ENCODE peak calls at places on chromosomes 4 and X, in five cellular contexts. K is A549, Q is HepG2, W is K562, M is GM12878. F is an unnamed sample.

GRCh38 chrX:2351999-2352995 is 148.5 kb downstream of the DHRSX start:
- DNase-seq in K (peak; percentile 70), Q (no peak), W (peak; percentile 78), M (no peak), F (no peak)

GRCh38 chrX:134172588-134173259 is 64.3 kb upstream of the CCDC160 start:
- DNase-seq in K (peak; percentile 1), Q (no peak), W (no peak), M (no peak), F (no peak)

GRCh38 chrX:40092808-40093435 is 4.8 kb downstream of the BCOR start:
- DNase-seq in K (no peak), Q (no peak), W (no peak), M (no peak), F (no peak)

GRCh38 chr4:186204103-186204559 is 12.8 kb downstream of the CYP4V2 start:
- DNase-seq in K (no peak), Q (no peak), W (peak; percentile 73), M (no peak), F (no peak)

GRCh38 chr4:165505991-165506779 is 127.4 kb downstream of the CPE start:
- DNase-seq in K (no peak), Q (peak; percentile 69), W (no peak), M (no peak), F (no peak)

GRCh38 chrX:12929701-12930100 is 23.3 kb downstream of the TLR8 start:
- DNase-seq in K (no peak), Q (no peak), W (no peak), M (no peak), F (no peak)

GRCh38 chrX:133677123-133678063 is 262.1 kb upstream of the GPC4 start:
- DNase-seq in K (no peak), Q (no peak), W (no peak), M (no peak), F (no peak)

GRCh38 chrX:153669174-153669890 is 4.3 kb downstream of the PNCK start:
- DNase-seq in K (no peak), Q (no peak), W (peak; percentile 65), M (no peak), F (no peak)

GRCh38 chr4:2284934-2285664 is 23.2 kb upstream of the MXD4 start:
- DNase-seq in K (no peak), Q (no peak), W (no peak), M (no peak), F (no peak)

GRCh38 chr4:75630174-75630931 is at the start of gene CDKL2:
- DNase-seq in K (peak; percentile 89), Q (no peak), W (no peak), M (peak; percentile 37), F (peak; percentile 93)

GRCh38 chr4:89175611-89176010 is 64.3 kb downstream of the TIGD2 start:
- DNase-seq in K (no peak), Q (no peak), W (no peak), M (no peak), F (no peak)

GRCh38 chrX:143873343-143873742 is 10.5 kb upstream of the UBE2NL start:
- DNase-seq in K (no peak), Q (no peak), W (no peak), M (no peak), F (no peak)

GRCh38 chr4:111842336-111842735 is 302.9 kb upstream of the FAM241A start:
- DNase-seq in K (no peak), Q (no peak), W (no peak), M (no peak), F (no peak)

GRCh38 chr4:54384563-54384962 is 155.5 kb downstream of the PDGFRA start:
- DNase-seq in K (peak; percentile 25), Q (peak; percentile 3), W (peak; percentile 36), M (no peak), F (peak; percentile 19)

GRCh38 chrX:124641737-124642491 is 295.6 kb downstream of the SH2D1A start:
- DNase-seq in K (no peak), Q (no peak), W (peak; percentile 63), M (no peak), F (no peak)

GRCh38 chr4:73066928-73067327 is 2.6 kb downstream of the COX18 start:
- DNase-seq in K (no peak), Q (no peak), W (no peak), M (no peak), F (no peak)

GRCh38 chrX:9530848-9531274 is 66.0 kb downstream of the TBL1X start:
- DNase-seq in K (peak; percentile 70), Q (peak; percentile 60), W (peak; percentile 85), M (no peak), F (peak; percentile 69)

GRCh38 chr4:145155268-145155870 is 25.0 kb downstream of the OTUD4 start:
- DNase-seq in K (no peak), Q (no peak), W (no peak), M (no peak), F (no peak)

GRCh38 chr4:145154573-145154972 is 25.8 kb downstream of the OTUD4 start:
- DNase-seq in K (peak; percentile 25), Q (peak; percentile 31), W (peak; percentile 42), M (no peak), F (no peak)

GRCh38 chr4:145153904-145154298 is 26.5 kb downstream of the OTUD4 start:
- DNase-seq in K (no peak), Q (no peak), W (no peak), M (no peak), F (no peak)

GRCh38 chr4:145148980-145149379 is 31.4 kb downstream of the OTUD4 start:
- DNase-seq in K (no peak), Q (no peak), W (no peak), M (no peak), F (no peak)

DNA sequence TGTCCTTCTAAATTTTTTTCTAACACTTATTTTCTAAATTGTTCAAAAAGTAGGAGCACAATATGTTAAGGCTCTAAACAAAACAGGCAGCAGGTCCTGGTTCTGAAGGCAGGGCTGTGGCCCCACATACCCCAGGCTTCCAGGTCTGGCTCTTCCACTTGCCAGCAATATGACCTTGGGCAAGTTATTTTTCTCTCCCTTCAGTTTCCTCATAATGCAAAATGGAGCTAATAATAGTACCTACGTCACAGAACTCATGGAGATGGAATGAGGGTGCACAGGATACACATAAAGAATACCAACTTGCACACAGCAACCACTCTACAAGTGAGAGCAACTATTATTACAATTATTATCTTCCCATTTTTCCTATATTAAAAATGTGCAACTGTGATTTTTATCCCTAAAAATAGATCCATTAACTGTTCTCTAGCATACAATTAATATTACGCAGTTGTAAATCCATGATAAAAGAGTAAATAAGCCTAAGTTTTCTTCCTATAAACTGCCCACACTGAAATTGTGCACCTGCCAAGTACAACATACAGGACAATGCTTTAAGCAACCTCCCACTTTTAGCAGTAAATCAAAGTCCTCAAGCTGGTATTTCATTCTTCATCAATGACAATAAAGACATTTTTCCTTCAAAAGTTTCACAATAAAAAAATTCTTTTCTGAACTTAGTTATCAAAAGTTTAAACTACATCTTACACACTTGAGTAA is 27.0 kb downstream of the OTUD4 start:
- DNase-seq in K (no peak), Q (no peak), W (no peak), M (no peak), F (no peak)
- TF ChIP-seq ESRRA in K (no peak), Q (no peak), W (no peak), M (no peak), F (no peak)

GRCh38 chrX:11789809-11790208 is 31.8 kb downstream of the MSL3 start:
- DNase-seq in K (no peak), Q (no peak), W (no peak), M (peak; percentile 48), F (no peak)

GRCh38 chrX:11791090-11791489 is 33.1 kb downstream of the MSL3 start:
- DNase-seq in K (peak; percentile 6), Q (no peak), W (no peak), M (no peak), F (peak; percentile 8)

GRCh38 chrX:11791537-11791936 is 33.5 kb downstream of the MSL3 start:
- DNase-seq in K (no peak), Q (no peak), W (no peak), M (no peak), F (no peak)

GRCh38 chrX:11793734-11794133 is 35.7 kb downstream of the MSL3 start:
- DNase-seq in K (no peak), Q (no peak), W (no peak), M (no peak), F (no peak)

DNA sequence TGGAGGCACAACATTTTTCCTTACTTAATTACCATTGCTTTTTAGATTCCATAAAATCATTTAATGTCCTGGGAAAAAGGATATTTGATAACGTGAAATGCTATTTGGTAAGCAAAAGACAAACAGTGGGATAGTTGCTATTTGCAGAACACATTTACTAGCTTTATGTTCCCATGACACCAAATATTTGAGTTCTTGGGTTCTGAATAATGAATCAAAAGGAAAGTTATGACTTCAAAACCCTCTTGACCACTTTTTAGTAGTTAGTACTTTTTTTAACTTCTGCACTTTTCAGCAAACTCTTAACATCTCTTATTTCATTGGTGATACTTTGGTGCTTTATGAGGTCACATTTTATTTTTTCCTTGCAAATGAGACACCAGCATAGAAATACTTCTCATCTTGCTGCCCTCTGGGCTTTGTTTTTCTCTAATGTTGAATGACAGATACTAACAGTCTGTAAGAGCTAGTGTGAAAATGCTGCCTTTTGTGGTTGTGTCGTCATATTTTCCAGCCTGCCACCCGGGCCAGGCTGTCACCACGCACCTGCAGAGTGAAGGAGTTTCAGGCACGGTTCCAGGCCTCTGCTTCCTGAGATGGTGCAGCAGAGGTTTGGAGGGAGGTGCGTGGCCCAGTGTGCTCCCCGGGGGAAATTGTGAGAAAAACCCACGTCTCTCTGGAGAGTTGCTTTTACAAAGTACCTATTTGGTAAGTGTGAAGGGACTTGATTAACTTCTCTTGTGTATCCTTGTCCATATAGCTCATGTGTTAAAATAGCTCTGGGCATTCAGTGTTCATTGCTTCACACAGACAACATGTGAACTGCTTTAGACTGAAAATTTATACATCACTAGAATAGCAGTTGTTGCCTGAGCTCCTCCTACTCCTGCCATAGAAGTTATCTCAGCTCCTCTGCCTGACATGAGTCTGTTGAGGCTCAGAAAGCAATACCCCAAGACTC is 34.7 kb downstream of the MSL3 start:
- DNase-seq in K (peak; percentile 7), Q (no peak), W (no peak), M (peak; percentile 86), F (no peak)
- TF ChIP-seq ESRRA in K (no peak), Q (no peak), W (no peak), M (no peak), F (no peak)

DNA sequence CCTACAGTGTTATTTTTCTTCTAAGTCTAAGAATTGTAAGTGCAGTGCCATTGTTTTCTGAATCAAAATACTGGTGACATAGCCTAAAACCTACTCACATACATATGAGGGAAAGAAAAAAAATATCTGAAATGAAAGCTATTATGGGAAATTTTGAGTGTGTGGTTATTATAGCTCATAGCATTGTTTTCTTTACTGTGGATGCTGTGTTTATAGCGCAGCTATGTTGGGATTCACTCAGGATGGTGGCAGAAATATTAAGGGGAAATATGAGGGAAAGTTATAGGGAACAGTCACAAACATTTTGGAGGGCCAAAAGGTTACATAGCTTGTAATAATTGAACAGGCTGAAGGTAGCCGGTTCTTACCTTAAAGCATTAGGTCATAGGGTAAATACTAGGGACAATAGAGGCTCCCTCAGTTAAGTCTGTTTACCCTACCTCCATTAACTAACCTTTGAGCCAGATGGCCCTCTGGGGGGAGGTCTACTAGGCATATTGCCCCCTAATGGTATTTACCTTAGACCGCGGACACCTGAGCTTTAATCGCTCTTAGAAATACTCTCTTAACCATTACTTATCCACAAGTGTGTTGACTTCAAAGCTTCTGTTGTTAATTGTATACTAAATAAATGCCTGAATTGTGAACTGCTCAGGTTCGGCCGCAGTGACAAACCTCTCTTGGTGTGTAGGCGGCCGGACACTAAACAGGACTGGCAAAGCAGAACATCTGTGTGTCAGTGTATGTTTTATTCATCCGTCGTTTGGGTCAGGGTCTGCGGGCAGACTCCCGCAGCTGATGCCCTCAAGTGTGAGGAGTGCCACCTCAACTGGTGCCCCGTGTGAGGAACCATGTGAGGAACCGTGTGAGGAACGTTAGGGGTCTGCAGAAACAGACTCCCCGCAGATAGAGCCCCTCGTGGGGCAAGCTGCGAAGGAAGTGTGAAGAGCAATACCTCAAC is 21.3 kb upstream of the SULT1B1 start:
- DNase-seq in K (no peak), Q (peak; percentile 98), W (no peak), M (no peak), F (no peak)
- TF ChIP-seq ESRRA in K (no peak), Q (peak; percentile 76), W (no peak), M (no peak), F (no peak)

GRCh38 chr4:154490589-154491340 is 834 bp downstream of the DCHS2 start:
- DNase-seq in K (no peak), Q (no peak), W (no peak), M (no peak), F (peak; percentile 55)
- TF ChIP-seq ESRRA in K (no peak), Q (no peak), W (no peak), M (no peak), F (peak; percentile 98)

F was measured in WTC11.